ENCODE peak calls at places on chromosomes 5 and 9, in five cellular contexts. N, H, M, C and A are unnamed samples.

GRCh38 chr9:79741381-79741780 is 169.6 kb downstream of the TLE4 start:
- DNase-seq in N (no peak), H (no peak), M (no peak), C (no peak), A (no peak)

GRCh38 chr9:110752766-110753165 is 84.2 kb downstream of the MUSK start:
- DNase-seq in N (peak), H (peak), M (no peak), C (no peak), A (no peak)

GRCh38 chr5:105688227-105688807 is 1982.4 kb downstream of the EFNA5 start:
- DNase-seq in N (no peak), H (no peak), M (no peak), C (no peak), A (no peak)

GRCh38 chr5:362978-363765 is 41.7 kb downstream of the AHRR start:
- DNase-seq in N (no peak), H (no peak), M (no peak), C (no peak), A (no peak)

GRCh38 chr9:23493219-23493618 is 332.8 kb downstream of the ELAVL2 start:
- DNase-seq in N (no peak), H (no peak), M (no peak), C (no peak), A (no peak)

GRCh38 chr5:150774145-150774544 is 4.4 kb upstream of the SMIM3 start:
- DNase-seq in N (peak), H (peak), M (no peak), C (no peak), A (no peak)

GRCh38 chr5:88803309-88803708 is 79.7 kb downstream of the MEF2C start:
- DNase-seq in N (no peak), H (no peak), M (no peak), C (no peak), A (no peak)

GRCh38 chr9:112115955-112116354 is 59.1 kb downstream of the SUSD1 start:
- DNase-seq in N (no peak), H (no peak), M (no peak), C (no peak), A (no peak)

GRCh38 chr9:83537331-83538171 is 650 bp downstream of the FRMD3 start:
- DNase-seq in N (peak), H (no peak), M (no peak), C (no peak), A (no peak)

GRCh38 chr9:123359106-123359505 is 3.1 kb downstream of the CRB2 start:
- DNase-seq in N (no peak), H (no peak), M (no peak), C (no peak), A (no peak)

GRCh38 chr5:139711852-139712171 is 63.7 kb downstream of the CXXC5 start:
- DNase-seq in N (no peak), H (no peak), M (no peak), C (no peak), A (peak)

GRCh38 chr9:112793213-112793810 is 42.8 kb downstream of the SNX30 start:
- DNase-seq in N (peak), H (peak), M (peak), C (peak), A (peak)

GRCh38 chr9:113572076-113572861 is 108.7 kb downstream of the RGS3 start:
- DNase-seq in N (no peak), H (no peak), M (no peak), C (no peak), A (no peak)

GRCh38 chr9:22052376-22052945 is 43.4 kb upstream of the CDKN2B start:
- DNase-seq in N (no peak), H (peak), M (peak), C (no peak), A (peak)

GRCh38 chr5:60540855-60541805 is 158.8 kb downstream of the DEPDC1B start:
- DNase-seq in N (no peak), H (peak), M (no peak), C (no peak), A (no peak)

GRCh38 chr5:8676731-8677130 is 807.8 kb downstream of the MTRR start:
- DNase-seq in N (no peak), H (no peak), M (no peak), C (no peak), A (no peak)